ENCODE peak calls at places on chromosome 6, in four cellular contexts. Y is ovary, W is lower lobe of right lung, E is ascending aorta. I is an unnamed sample.

GRCh38 chr6:33886673-33887144 is 82.9 kb upstream of the MLN start:
- DNase-seq in Y (no peak), W (no peak), E (no peak), I (peak; percentile 13)

GRCh38 chr6:8819446-8819845 is 384.1 kb upstream of the SLC35B3 start:
- DNase-seq in Y (no peak), E (no peak), W (no peak), I (peak; percentile 93)

GRCh38 chr6:11869656-11870340 is 91.2 kb upstream of the ADTRP start:
- DNase-seq in E (no peak), Y (peak; percentile 85), W (no peak), I (no peak)

GRCh38 chr6:17305219-17306001 is 24.2 kb downstream of the RBM24 start:
- DNase-seq in W (no peak), Y (no peak), E (no peak), I (peak; percentile 10)

GRCh38 chr6:144008501-144009245 is 614 bp upstream of the PLAGL1 start:
- DNase-seq in Y (no peak), E (no peak), W (peak; percentile 48), I (no peak)

GRCh38 chr6:14082771-14083170 is 34.8 kb upstream of the CD83 start:
- DNase-seq in Y (no peak), E (no peak), W (no peak), I (no peak)

GRCh38 chr6:165652766-165653165 is 10.3 kb downstream of the PDE10A start:
- DNase-seq in E (no peak), Y (no peak), W (no peak), I (no peak)

GRCh38 chr6:5764401-5764955 is 242.2 kb downstream of the NRN1 start:
- DNase-seq in Y (no peak), E (peak; percentile 79), W (no peak), I (no peak)

GRCh38 chr6:114030767-114031166 is 59.8 kb upstream of the HDAC2 start:
- DNase-seq in W (no peak), Y (no peak), E (no peak), I (no peak)

DNA sequence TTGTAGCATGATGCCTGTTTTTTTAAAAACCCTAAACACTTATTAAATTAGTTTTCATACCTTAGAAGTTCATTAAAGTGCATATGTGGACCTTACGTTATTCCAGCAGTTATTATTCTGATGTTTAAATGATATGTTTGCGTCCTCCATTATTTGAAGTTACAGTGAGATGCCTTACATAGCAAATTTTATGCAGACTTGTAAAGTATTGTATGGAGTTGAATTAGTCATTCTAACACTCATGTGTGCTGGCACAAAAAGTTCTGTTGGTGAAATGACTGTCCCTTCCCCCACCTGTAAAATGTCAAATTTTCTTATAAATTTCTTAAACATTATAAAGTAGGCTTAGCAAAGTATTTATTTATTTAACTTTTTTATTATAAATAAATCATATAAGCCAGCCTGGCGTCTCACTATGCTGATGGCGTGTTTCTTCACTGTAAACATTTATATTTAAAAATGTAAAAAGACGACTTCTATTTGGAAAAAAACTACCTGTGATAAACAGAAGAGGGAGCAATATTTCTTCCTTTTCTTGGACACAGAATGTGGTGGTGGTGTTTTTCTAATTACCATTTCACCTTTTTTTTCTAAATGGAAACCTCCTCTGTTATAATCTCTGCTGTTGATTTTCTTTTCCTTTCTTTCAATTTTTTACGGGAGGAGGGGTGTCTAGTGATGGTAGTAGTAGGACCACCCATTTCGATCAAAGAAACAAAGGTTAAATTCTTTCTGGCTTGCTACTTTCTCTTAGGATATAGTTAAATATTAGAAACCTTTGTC is 155.4 kb downstream of the RFPL4B start:
- DNase-seq in E (no peak), W (no peak), Y (no peak), I (peak; percentile 6)
- TF ChIP-seq CTCF in E (no peak), W (no peak), Y (peak; percentile 42), I (peak; percentile 16)

GRCh38 chr6:108799356-108799720 is 48.9 kb upstream of the ARMC2 start:
- DNase-seq in E (no peak), Y (no peak), W (no peak), I (no peak)
- H3K4me3 ChIP-seq in E (no peak overlapping the region), Y (no peak overlapping the region), W (no peak overlapping the region), I (no peak overlapping the region)

DNA sequence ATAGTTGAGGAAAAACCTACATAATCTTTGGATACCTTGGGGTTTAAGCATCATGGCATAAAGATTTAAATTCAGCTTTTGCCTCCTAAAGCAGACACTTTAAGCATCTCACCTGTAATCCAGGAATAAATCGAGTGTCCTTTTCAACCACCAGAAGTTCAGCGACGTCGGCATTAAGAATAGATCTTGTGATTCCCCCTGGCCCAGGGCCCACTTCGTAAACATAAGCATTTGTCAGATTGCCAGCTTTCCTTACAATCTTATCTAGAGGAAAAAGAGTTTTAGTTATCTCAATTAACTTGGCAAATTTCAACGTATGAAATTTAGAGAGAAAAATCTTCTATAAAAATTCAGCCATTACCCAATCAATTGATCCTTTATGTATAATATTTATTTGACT is 3.2 kb downstream of the TFB1M start:
- DNase-seq in E (no peak), W (no peak), Y (no peak), I (peak; percentile 54)
- H3K36me3 ChIP-seq in E (peaks cover 4% of the 10 kb centered on the region), W (peaks cover 24% of the 10 kb centered on the region), Y (no peaks in the 10 kb centered on the region), I (peaks cover 5% of the 10 kb centered on the region)

DNA sequence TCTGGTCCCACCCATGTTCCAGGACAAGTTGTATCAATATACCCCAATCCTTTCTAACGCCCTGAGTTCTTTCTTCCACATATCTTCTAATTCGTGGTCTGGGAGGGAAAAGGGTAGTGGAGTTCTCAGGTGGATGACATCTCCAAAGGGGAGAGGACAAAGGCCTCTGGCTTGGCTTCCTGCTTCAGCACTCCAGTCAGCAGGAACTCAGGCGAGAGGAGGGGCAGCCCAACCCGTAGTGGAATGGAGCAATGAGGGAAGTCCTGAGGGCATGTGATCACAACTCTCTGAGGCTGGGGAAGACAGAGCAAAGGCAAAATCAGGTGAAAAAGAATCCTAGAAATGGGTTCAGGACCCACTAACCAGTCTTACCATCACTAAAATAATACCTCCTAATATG is 9.6 kb upstream of the NRM start:
- DNase-seq in Y (no peak), W (no peak), E (no peak), I (peak; percentile 44)
- TF ChIP-seq CTCF in Y (no peak), W (no peak), E (no peak), I (no peak)

DNA sequence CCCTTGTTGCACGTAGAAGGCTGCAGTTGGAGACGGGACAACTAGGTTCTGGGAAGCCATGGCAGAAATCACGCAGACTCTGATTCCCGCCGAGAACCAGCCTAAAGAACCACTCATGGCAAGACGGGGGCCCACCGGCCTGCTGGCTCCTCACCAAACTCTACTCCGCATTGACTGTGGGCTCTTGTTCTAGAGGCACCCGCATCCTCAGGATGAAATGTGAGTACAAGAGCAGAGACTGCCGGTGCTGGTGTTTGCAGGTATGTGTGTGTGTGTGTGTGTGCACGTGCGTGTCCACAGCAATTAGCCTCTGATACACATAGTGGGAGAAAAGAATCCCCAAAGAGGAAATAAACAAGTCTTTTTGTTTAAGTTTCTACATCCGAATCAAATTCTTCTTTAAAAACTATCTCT is 42.3 kb upstream of the NR2E1 start:
- DNase-seq in E (no peak), Y (no peak), W (no peak), I (no peak)
- H3K4me3 ChIP-seq in E (no peak overlapping the region), Y (no peak overlapping the region), W (no peak overlapping the region), I (no peak overlapping the region)

GRCh38 chr6:25975909-25976560 is 13.4 kb downstream of the TRIM38 start:
- DNase-seq in E (no peak), W (no peak), Y (no peak), I (no peak)
- H3K36me3 ChIP-seq in E (peaks cover 80% of the 10 kb centered on the region), W (peaks cover 98% of the 10 kb centered on the region), Y (no peaks in the 10 kb centered on the region), I (peaks cover 18% of the 10 kb centered on the region)

GRCh38 chr6:137465378-137466009 is 28.7 kb downstream of the OLIG3 start:
- DNase-seq in Y (no peak), E (no peak), W (no peak), I (no peak)
- TF ChIP-seq CTCF in Y (no peak), E (no peak), W (no peak), I (no peak)

DNA sequence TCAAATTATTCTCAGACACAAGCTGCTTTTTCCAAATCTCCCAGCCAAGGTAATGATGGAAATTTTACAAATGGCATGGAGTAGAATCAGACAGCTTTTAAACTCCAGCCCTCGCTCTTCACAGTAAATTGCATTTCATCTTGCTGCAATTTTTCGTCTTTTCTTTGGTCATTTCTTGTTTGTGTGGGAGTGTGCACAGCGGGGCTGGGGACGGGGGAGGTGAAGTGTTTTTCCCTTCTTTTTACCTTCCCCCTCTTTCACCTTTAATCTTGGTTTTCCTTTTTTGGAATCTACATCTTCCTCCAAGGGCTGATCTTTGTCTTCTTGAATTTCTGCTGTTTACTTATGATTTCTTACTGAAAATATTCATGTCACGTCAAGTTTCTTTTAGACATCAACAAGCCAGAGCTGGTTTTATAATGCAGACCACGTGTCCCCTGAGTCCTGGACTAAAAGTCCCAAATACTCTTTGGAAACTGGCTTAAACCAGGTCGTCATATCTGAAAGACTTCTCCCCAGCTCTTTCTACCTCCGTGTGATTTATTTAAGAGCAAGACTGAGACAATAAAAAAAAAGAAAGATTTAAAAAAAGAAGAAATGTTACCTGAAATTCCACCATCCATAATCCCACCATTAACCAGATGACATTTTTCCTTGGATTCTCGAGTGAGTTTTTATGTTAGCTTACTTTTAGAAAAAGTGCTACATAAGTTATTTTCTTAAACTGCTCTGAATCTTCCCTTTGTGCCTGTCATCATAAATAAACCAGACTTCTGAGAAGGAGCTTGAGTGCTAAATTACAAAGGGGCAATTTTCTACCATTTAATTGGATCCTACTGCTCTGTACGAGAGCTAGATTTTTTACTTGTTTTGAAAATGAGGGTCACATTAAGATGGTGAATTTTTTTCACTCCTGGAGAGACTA is 52.0 kb downstream of the MAP3K5 start:
- DNase-seq in W (no peak), E (no peak), Y (no peak), I (peak; percentile 72)
- H3K4me3 ChIP-seq in W (no peak overlapping the region), E (peak overlapping the region; percentile 26), Y (no peak overlapping the region), I (no peak overlapping the region)

GRCh38 chr6:36596359-36596758 is 2.2 kb downstream of the SRSF3 start:
- DNase-seq in Y (no peak), W (no peak), E (peak; percentile 31), I (no peak)
- H3K36me3 ChIP-seq in Y (no peaks in the 10 kb centered on the region), W (peaks cover 49% of the 10 kb centered on the region), E (peaks cover 47% of the 10 kb centered on the region), I (peaks cover 25% of the 10 kb centered on the region)

I was measured in bronchial epithelial cell.